ENCODE peak calls at places on chromosomes 1 and 21, in eight cellular contexts. A is adrenal gland, O is gastrocnemius medialis, Z is HCT116, Q is Peyer's patch, K is HepG2, W is stomach, N is endothelial cell of umbilical vein. J is an unnamed sample.

GRCh38 chr1:65832296-65832695 is 39.6 kb downstream of the PDE4B start:
- DNase-seq in A (no peak), O (no peak), Z (no peak), Q (no peak), K (no peak), W (no peak), N (no peak), J (no peak)

GRCh38 chr21:8993284-8993942 is 1528.0 kb upstream of the TPTE start:
- DNase-seq in A (no peak), O (no peak), Z (no peak), Q (no peak), K (peak; percentile 92), W (no peak), N (no peak), J (peak; percentile 60)

GRCh38 chr1:218705391-218705790 is 360.3 kb downstream of the TGFB2 start:
- DNase-seq in A (no peak), O (no peak), Z (no peak), Q (no peak), K (no peak), W (no peak), N (peak; percentile 40), J (no peak)

GRCh38 chr1:173489149-173489600 is 12.0 kb downstream of the PRDX6 start:
- DNase-seq in A (no peak), O (no peak), Z (no peak), Q (no peak), K (peak; percentile 29), W (no peak), N (no peak), J (no peak)

GRCh38 chr1:198754670-198755069 is 115.8 kb downstream of the PTPRC start:
- DNase-seq in A (no peak), O (no peak), Z (no peak), Q (no peak), K (no peak), W (no peak), N (no peak), J (no peak)

GRCh38 chr1:159275891-159276290 is 26.2 kb upstream of the FCER1A start:
- DNase-seq in A (no peak), O (no peak), Z (no peak), Q (no peak), K (no peak), W (no peak), N (no peak), J (no peak)

GRCh38 chr1:28456078-28456477 is 49.8 kb upstream of the RCC1 start:
- DNase-seq in A (no peak), O (no peak), Z (no peak), Q (no peak), K (no peak), W (no peak), N (peak; percentile 92), J (no peak)

GRCh38 chr21:23017989-23018388 is 2019.8 kb downstream of the NCAM2 start:
- DNase-seq in A (no peak), O (no peak), Z (no peak), Q (no peak), K (no peak), W (no peak), N (peak; percentile 58), J (no peak)

GRCh38 chr1:27666791-27667254 is 5.2 kb downstream of the IFI6 start:
- DNase-seq in A (no peak), O (no peak), Z (no peak), Q (no peak), K (no peak), W (no peak), N (no peak), J (no peak)

DNA sequence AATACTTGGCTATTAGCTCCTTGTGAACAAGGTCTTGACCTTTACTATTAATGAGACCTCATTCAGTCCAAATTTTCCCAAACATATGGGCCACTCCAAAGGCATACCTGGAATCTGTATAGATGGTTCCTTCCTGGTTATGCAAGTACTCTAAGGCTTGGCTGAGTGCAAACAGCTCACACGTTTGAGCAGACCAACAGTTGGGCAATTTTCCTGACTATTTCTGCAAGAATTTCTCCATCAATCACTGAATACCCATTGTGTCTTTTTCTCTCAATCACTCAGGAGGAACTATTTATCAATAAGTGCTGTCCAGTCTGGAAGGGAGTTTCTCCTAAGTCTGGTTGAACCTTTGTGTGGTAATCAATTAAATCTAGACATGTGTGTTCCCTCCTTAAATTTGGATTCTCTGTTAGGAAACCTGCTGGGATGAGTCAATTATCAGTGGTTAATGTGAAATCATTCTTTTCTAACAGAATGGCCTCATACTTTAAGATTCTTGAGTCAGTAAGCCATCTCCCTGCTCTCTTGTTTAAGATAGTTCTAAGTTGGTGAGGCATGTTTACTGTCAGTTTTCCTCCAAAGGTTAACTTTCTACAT is 6.9 kb upstream of the AADACL3 start:
- DNase-seq in A (no peak), O (no peak), Z (no peak), Q (no peak), K (no peak), W (no peak), N (no peak), J (no peak)
- H3K4me1 ChIP-seq in A (no peaks in the 10 kb centered on the region), O (no peaks in the 10 kb centered on the region), Z (no peaks in the 10 kb centered on the region), Q (no peaks in the 10 kb centered on the region), K (no peaks in the 10 kb centered on the region), W (no peaks in the 10 kb centered on the region), N (no peaks in the 10 kb centered on the region), J (no peaks in the 10 kb centered on the region)

GRCh38 chr1:230066036-230066435 is 1.0 kb upstream of the GALNT2 start:
- DNase-seq in A (no peak), O (no peak), Z (no peak), Q (no peak), K (no peak), W (no peak), N (peak; percentile 6), J (no peak)

GRCh38 chr1:230067871-230068814 is 1.1 kb downstream of the GALNT2 start:
- DNase-seq in A (no peak), O (no peak), Z (no peak), Q (peak; percentile 57), K (no peak), W (peak; percentile 31), N (peak; percentile 45), J (no peak)

GRCh38 chr1:230068952-230069684 is 2.1 kb downstream of the GALNT2 start:
- DNase-seq in A (no peak), O (no peak), Z (no peak), Q (peak; percentile 45), K (no peak), W (peak; percentile 43), N (no peak), J (no peak)

GRCh38 chr1:230067441-230067870 is 418 bp downstream of the GALNT2 start:
- DNase-seq in A (peak; percentile 50), O (peak; percentile 57), Z (no peak), Q (no peak), K (peak; percentile 16), W (no peak), N (peak; percentile 37), J (no peak)

DNA sequence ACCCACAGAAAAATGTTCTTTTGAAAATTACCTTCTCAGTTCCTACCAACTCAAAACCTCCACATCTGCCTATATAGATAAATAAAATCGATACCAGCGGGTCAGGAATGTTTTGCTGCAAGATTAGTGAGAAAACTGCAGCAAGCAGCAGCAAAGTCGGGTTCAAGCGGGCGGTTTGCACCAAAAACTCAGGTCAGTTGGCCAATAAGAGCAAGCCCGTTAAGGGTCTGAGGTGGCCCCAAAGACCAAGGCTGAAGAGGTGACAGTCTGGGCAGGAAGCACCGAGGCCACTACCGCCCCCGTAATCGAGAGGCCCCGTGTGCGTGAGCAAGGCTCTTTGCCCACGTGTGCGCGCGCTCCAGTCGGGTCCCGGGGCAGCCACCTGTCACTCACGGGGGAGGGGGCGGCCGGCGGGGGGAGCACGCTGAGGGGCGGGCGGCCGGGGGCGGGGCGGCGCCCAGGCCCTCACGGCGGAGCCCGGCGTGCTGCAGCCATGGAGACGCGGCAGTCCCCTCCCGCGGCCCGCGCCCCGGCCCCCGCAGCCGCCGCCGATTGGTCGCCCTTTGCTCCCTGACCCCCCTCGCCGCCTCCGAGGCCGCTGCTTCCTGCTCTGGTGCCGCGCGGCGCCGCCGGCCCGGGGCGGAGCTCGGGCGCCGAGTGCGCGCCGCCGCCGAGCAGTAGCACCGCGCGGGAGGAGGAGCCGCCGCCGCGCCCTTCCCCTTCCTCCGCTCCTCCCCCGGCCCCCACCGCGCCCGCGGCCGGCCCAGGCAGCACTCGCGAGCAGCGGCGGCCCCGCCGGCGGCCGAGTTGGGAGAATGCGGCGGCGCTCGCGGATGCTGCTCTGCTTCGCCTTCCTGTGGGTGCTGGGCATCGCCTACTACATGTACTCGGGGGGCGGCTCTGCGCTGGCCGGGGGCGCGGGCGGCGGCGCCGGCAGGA is at the start of gene GALNT2:
- DNase-seq in A (peak; percentile 91), O (peak; percentile 85), Z (peak; percentile 52), Q (peak; percentile 95), K (peak; percentile 80), W (peak; percentile 91), N (peak; percentile 79), J (no peak)
- TF ChIP-seq POLR2A in A (peak; percentile 86), O (peak; percentile 94), Z (peak; percentile 32), Q (peak; percentile 77), K (peak; percentile 69), W (no peak), N (peak; percentile 81), J (peak; percentile 58)

DNA sequence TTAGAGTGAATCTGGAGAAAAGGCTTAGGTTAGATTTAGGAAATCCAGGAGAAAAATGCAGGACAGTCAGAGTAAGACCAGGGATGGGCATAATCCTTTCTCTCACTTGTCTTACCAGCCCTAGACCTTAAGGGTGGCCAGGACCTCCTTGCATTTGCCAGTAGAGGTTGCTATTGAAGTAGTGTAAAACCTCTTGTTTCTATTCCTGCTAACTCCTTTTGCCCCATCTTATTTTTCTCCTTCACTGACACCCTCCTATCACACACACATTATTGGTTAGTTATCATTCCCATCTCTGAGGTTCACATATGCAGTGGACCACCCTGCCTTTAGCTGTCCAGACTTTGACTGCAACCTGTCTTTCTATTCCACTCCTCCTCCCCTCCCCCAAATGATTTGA is 75.0 kb upstream of the MACF1 start:
- DNase-seq in A (no peak), O (no peak), Z (no peak), Q (no peak), K (no peak), W (no peak), N (peak; percentile 67), J (no peak)
- TF ChIP-seq CTCF in A (no peak), O (no peak), Z (peak; percentile 40), Q (no peak), K (peak; percentile 20), W (no peak), N (peak; percentile 16), J (peak; percentile 46)

GRCh38 chr1:155882235-155882634 is 22.9 kb downstream of the SYT11 start:
- DNase-seq in A (no peak), O (no peak), Z (no peak), Q (no peak), K (no peak), W (no peak), N (no peak), J (no peak)
- H3K4me1 ChIP-seq in A (peaks cover 11% of the 10 kb centered on the region), O (no peaks in the 10 kb centered on the region), Z (no peaks in the 10 kb centered on the region), Q (no peaks in the 10 kb centered on the region), K (peaks cover 34% of the 10 kb centered on the region), W (no peaks in the 10 kb centered on the region), N (no peaks in the 10 kb centered on the region), J (no peaks in the 10 kb centered on the region)